ENCODE peak calls at places on chromosomes 13 and 19, in five cellular contexts. A is Right ventricle myocardium superior; U is stimulated activated CD8-positive, alpha-beta memory T cell treated with anti-CD3 and anti-CD28 coated beads, Interleukin-15, amount 100 ng/mL, for 24 hours; N is stimulated activated CD4-positive, alpha-beta T cell treated with anti-CD3 and anti-CD28 coated beads, Interleukin-15, amount 100 ng/mL, for 1 hour; C is body of pancreas. L is an unnamed sample.

GRCh38 chr19:45113628-45114027 is 20.6 kb downstream of the PPP1R37 start:
- DNase-seq in A (no peak), C (peak), N (no peak), U (no peak), L (no peak)

GRCh38 chr19:8430650-8431049 is 14.1 kb upstream of the HNRNPM start:
- DNase-seq in N (no peak), C (no peak), A (no peak), U (no peak), L (no peak)

GRCh38 chr13:78712866-78713265 is 53.9 kb upstream of the OBI1 start:
- DNase-seq in C (no peak), U (no peak), N (no peak), A (no peak), L (no peak)

GRCh38 chr13:26895081-26895807 is 134.7 kb upstream of the GPR12 start:
- DNase-seq in A (no peak), N (no peak), C (no peak), U (no peak), L (no peak)

GRCh38 chr13:42808572-42808971 is 27.2 kb downstream of the FAM216B start:
- DNase-seq in A (no peak), N (no peak), C (no peak), U (no peak), L (no peak)

GRCh38 chr19:44752816-44753618 is 4.5 kb downstream of the BCL3 start:
- DNase-seq in A (peak), U (peak), C (peak), N (peak), L (peak)

GRCh38 chr13:52652170-52652979 is at the start of gene SUGT1:
- DNase-seq in U (peak), A (peak), N (peak), C (peak), L (peak)

GRCh38 chr13:52127783-52128702 is 830 bp downstream of the NEK5 start:
- DNase-seq in A (peak), C (peak), U (no peak), N (peak), L (no peak)

GRCh38 chr13:77574076-77574475 is 38.6 kb downstream of the SCEL start:
- DNase-seq in U (no peak), C (no peak), N (no peak), A (no peak), L (no peak)

GRCh38 chr19:38012944-38013343 is 105.9 kb downstream of the SIPA1L3 start:
- DNase-seq in C (no peak), N (no peak), A (no peak), U (no peak), L (no peak)

GRCh38 chr13:98517576-98518310 is 59.2 kb downstream of the STK24 start:
- DNase-seq in U (no peak), C (no peak), N (no peak), A (no peak), L (no peak)

GRCh38 chr13:61276401-61276800 is 139.2 kb downstream of the PCDH20 start:
- DNase-seq in U (no peak), N (no peak), A (no peak), C (no peak), L (no peak)

GRCh38 chr19:54137913-54138776 is 583 bp downstream of the CNOT3 start:
- DNase-seq in N (no peak), U (no peak), A (no peak), C (no peak), L (no peak)

GRCh38 chr13:26425439-26426358 is 131.8 kb upstream of the WASF3 start:
- DNase-seq in U (no peak), A (peak), N (no peak), C (peak), L (no peak)

GRCh38 chr19:42201489-42202289 is 15.8 kb downstream of the DEDD2 start:
- DNase-seq in U (no peak), A (peak), N (no peak), C (no peak), L (no peak)

GRCh38 chr19:4456566-4456842 is 1.1 kb downstream of the UBXN6 start:
- DNase-seq in A (no peak), U (no peak), C (no peak), N (no peak), L (no peak)

GRCh38 chr19:13799669-13800068 is 4.4 kb downstream of the ZSWIM4 start:
- DNase-seq in N (no peak), C (no peak), U (no peak), A (no peak), L (no peak)

GRCh38 chr13:65597839-65598818 is 1632.0 kb downstream of the PCDH9 start:
- DNase-seq in N (no peak), A (no peak), U (no peak), C (no peak), L (no peak)

GRCh38 chr13:33015791-33016323 is 366 bp upstream of the KL start:
- DNase-seq in U (no peak), A (peak), N (no peak), C (peak), L (no peak)

GRCh38 chr13:45178349-45179142 is 22.3 kb downstream of the KCTD4 start:
- DNase-seq in A (no peak), U (no peak), N (no peak), C (no peak), L (no peak)

GRCh38 chr19:16637535-16637934 is 9.5 kb upstream of the MED26 start:
- DNase-seq in N (no peak), A (no peak), U (no peak), C (no peak), L (no peak)

GRCh38 chr13:25455146-25455545 is 83.4 kb downstream of the ATP8A2 start:
- DNase-seq in U (no peak), A (no peak), N (no peak), C (no peak), L (no peak)

GRCh38 chr19:10870501-10870954 is 825 bp upstream of the CARM1 start:
- DNase-seq in N (no peak), A (peak), U (no peak), C (no peak), L (no peak)

GRCh38 chr13:49219647-49220034 is 497 bp upstream of the MLNR start:
- DNase-seq in A (no peak), C (no peak), U (no peak), N (no peak), L (no peak)

GRCh38 chr19:3094638-3095374 is 644 bp downstream of the GNA11 start:
- DNase-seq in C (peak), U (no peak), N (no peak), A (no peak), L (no peak)

GRCh38 chr19:595326-596262 is 5.9 kb downstream of the HCN2 start:
- DNase-seq in N (no peak), U (no peak), A (no peak), C (no peak), L (no peak)

GRCh38 chr19:39196320-39196719 is 444 bp upstream of the NCCRP1 start:
- DNase-seq in U (no peak), N (no peak), C (no peak), A (no peak), L (no peak)

GRCh38 chr13:113297370-113297871 is 382 bp downstream of the LAMP1 start:
- DNase-seq in C (peak), A (no peak), N (peak), U (peak), L (no peak)

L was measured in omental fat pad.